ENCODE peak calls at places on chromosomes 3 and 15, in four cellular contexts. J, H, W and E are unnamed samples.

GRCh38 chr15:22949074-22949547 is 31.1 kb downstream of the CYFIP1 start:
- DNase-seq in J (peak), H (peak), W (peak), E (no peak)

GRCh38 chr3:129560931-129561594 is 18.1 kb downstream of the H1-8 start:
- DNase-seq in J (peak), H (peak), W (peak), E (peak)

GRCh38 chr3:194098036-194098871 is 37.7 kb upstream of the HES1 start:
- DNase-seq in J (no peak), H (no peak), W (no peak), E (no peak)

GRCh38 chr3:157160652-157161480 is 919 bp upstream of the CCNL1 start:
- DNase-seq in J (peak), H (peak), W (peak), E (peak)

GRCh38 chr3:172846706-172847105 is 96.2 kb downstream of the ECT2 start:
- DNase-seq in J (no peak), H (no peak), W (no peak), E (no peak)

GRCh38 chr3:23312866-23313265 is 109.7 kb downstream of the UBE2E2 start:
- DNase-seq in J (peak), H (no peak), W (peak), E (no peak)

GRCh38 chr3:102466001-102466400 is 31.2 kb downstream of the ZPLD1 start:
- DNase-seq in J (no peak), H (no peak), W (no peak), E (no peak)

GRCh38 chr15:80289558-80290277 is 37.7 kb upstream of the CTXND1 start:
- DNase-seq in J (no peak), H (no peak), W (no peak), E (no peak)

GRCh38 chr3:167673221-167673620 is 19.5 kb upstream of the WDR49 start:
- DNase-seq in J (no peak), H (no peak), W (no peak), E (no peak)

GRCh38 chr3:153392363-153392762 is 230.3 kb downstream of the RAP2B start:
- DNase-seq in J (no peak), H (no peak), W (no peak), E (no peak)

GRCh38 chr15:42405876-42406482 is 46.7 kb downstream of the CAPN3 start:
- DNase-seq in J (no peak), H (no peak), W (no peak), E (no peak)

GRCh38 chr15:88746451-88746850 is 56.8 kb upstream of the ACAN start:
- DNase-seq in J (no peak), H (no peak), W (no peak), E (no peak)

GRCh38 chr3:23954144-23954543 is 9.1 kb downstream of the NR1D2 start:
- DNase-seq in J (no peak), H (no peak), W (no peak), E (no peak)

GRCh38 chr15:100879461-100880138 is at the start of gene ALDH1A3:
- DNase-seq in J (no peak), H (peak), W (peak), E (no peak)

GRCh38 chr15:41790756-41791546 is 16.7 kb downstream of the MAPKBP1 start:
- DNase-seq in J (peak), H (no peak), W (peak), E (peak)

GRCh38 chr3:150409527-150410310 is 1.6 kb downstream of the TSC22D2 start:
- DNase-seq in J (peak), H (peak), W (peak), E (no peak)

GRCh38 chr3:46759239-46760152 is 41.8 kb upstream of the PRSS50 start:
- DNase-seq in J (no peak), H (no peak), W (no peak), E (no peak)

GRCh38 chr3:9581742-9582141 is 28.1 kb upstream of the LHFPL4 start:
- DNase-seq in J (no peak), H (no peak), W (no peak), E (no peak)

GRCh38 chr3:33064929-33065328 is 32.0 kb downstream of the GLB1 start:
- DNase-seq in J (no peak), H (no peak), W (no peak), E (no peak)

GRCh38 chr15:48544816-48545215 is 100.7 kb downstream of the FBN1 start:
- DNase-seq in J (no peak), H (no peak), W (peak), E (no peak)

GRCh38 chr15:96629501-96629900 is 299.0 kb downstream of the NR2F2 start:
- DNase-seq in J (peak), H (peak), W (no peak), E (no peak)

GRCh38 chr3:35968223-35968622 is 328.9 kb downstream of the ARPP21 start:
- DNase-seq in J (no peak), H (no peak), W (no peak), E (no peak)

GRCh38 chr3:69370945-69371301 is 15.0 kb downstream of the FRMD4B start:
- DNase-seq in J (no peak), H (no peak), W (no peak), E (no peak)

GRCh38 chr3:123448503-123449091 is at the start of gene ADCY5:
- DNase-seq in J (no peak), H (peak), W (no peak), E (no peak)

GRCh38 chr3:62374375-62374876 is 1.1 kb upstream of the FEZF2 start:
- DNase-seq in J (peak), H (no peak), W (peak), E (no peak)
- TF ChIP-seq CTCF in J (no peak), H (no peak), W (no peak), E (no peak)

GRCh38 chr3:61562042-61562809 is 855 bp downstream of the PTPRG start:
- DNase-seq in J (no peak), H (no peak), W (peak), E (no peak)

GRCh38 chr3:61562810-61563613 is 1.6 kb downstream of the PTPRG start:
- DNase-seq in J (no peak), H (peak), W (peak), E (no peak)

GRCh38 chr3:61563614-61564404 is 2.4 kb downstream of the PTPRG start:
- DNase-seq in J (no peak), H (peak), W (no peak), E (no peak)

GRCh38 chr3:61565569-61565968 is 4.2 kb downstream of the PTPRG start:
- DNase-seq in J (no peak), H (no peak), W (peak), E (no peak)

DNA sequence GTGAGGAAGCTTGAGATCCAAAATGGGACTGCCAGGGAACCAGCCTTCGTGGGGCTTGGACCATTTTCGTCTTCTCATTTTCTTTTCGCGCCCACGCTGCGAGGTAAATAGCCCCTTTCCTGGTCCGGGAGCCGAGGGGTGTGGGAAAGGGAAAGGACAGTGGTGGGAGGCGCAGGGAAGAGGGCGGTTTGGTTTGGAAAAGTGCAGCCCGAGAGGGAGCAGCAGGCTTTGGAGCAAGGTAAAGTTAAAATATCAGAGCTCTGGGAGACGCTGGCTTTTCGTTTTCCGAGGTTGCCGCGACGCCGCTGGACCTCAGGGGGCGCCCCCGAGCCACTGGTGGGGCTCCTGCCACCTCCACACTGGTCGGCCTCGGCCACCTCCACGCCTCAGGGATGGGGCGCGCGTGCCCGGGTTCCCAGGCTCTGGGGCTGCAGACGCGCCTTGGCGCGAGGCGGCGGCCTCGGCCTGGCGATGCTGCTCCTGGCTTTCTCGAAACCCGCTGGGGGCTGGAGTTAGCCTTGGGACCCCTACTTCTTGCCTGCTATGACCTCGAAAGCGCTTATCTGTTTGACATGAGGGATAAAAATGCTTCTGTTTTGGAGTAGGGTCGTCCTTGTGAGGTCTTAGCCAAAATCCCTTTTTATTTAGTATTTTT is 3.2 kb downstream of the PTPRG start:
- DNase-seq in J (peak), H (peak), W (peak), E (peak)
- H3K4me3 ChIP-seq in J (peak), H (peak), W (peak), E (peak)

GRCh38 chr15:71452893-71453292 is 337.6 kb downstream of the THSD4 start:
- DNase-seq in J (no peak), H (no peak), W (no peak), E (no peak)
- TF ChIP-seq CTCF in J (no peak), H (no peak), W (no peak), E (no peak)

DNA sequence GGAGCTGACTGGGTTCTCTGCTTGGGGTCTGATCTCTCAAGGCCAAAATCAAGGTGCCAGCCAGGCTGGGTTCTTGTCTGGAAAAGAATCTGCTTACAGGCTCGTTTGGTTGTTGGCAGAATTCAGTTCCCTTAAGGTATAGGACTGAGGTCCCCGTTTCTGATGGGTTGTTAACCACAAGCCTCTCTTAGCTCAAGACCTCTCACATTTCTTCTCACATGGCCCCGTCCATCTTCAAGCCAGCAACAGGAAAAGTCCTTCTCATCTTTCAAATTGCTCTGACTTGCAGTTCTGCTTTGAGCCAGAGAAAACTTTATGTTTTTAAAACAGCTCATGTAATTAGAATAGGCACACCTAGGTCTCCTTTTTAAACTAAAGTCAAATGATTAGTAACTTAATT is 20.4 kb downstream of the UACA start:
- DNase-seq in J (no peak), H (no peak), W (no peak), E (no peak)
- H3K4me3 ChIP-seq in J (no peak), H (no peak), W (no peak), E (no peak)

DNA sequence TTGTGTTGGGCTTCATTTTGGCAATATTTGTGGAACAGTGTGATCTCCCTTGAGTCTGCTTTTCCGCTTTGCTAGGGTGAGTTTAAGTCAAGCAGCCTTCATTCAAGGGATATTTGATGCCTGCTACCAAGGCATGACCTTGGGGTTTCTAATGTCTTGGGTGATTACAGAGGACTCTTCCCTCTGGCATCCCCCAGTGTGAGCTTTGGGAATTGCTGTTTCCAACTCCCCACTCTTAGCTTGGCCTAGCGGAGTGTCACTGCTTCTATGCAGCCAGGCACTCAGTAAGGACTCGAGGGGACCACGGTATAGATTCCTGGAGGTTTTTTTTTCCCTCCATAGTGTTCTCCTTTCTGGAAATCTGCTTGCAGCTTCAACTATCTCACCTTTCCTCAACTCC is 21.1 kb downstream of the GCNT3 start:
- DNase-seq in J (no peak), H (no peak), W (no peak), E (no peak)
- TF ChIP-seq CTCF in J (peak), H (no peak), W (peak), E (peak)

GRCh38 chr15:82808634-82809041 is 790 bp upstream of the WHAMM start:
- DNase-seq in J (no peak), H (no peak), W (no peak), E (no peak)

GRCh38 chr15:82805994-82806406 is at the start of gene FSD2:
- DNase-seq in J (no peak), H (no peak), W (no peak), E (no peak)

GRCh38 chr15:82810061-82810862 is 834 bp downstream of the WHAMM start:
- DNase-seq in J (no peak), H (peak), W (peak), E (no peak)

GRCh38 chr15:82809308-82810060 is at the start of gene WHAMM:
- DNase-seq in J (peak), H (peak), W (peak), E (peak)

DNA sequence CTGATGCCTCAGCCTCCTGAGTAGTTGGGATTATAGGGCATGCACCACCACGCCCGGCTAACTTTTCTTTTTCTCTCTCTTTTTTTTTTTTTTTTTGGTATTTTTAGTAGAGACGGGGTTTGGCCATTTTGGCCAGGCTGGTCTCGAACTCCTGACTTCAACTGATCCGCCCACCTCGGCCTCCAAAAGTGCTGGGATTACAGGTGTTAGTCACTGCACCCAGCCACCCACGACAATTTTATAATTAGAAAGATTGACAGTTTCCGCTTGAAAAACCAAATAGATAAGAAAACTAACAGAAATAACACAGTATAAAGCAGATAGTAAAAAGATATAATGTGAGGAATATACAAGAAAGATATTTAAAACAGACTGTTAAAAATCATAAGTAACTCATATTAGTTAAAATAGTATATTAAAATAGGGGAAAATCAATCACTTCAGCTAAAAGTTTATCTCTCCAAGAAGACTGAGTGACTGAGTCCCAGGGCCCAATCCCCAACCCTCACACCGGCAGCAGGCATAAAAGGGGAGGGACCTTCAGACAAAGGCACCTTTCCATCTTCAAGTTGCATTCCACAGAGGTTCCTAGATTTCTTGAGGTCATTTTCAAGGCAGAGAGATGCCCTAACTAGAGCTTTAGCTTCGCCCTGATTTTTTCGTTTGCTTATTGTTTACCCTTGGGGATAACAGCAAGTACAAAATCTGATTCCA is 1.4 kb upstream of the WHAMM start:
- DNase-seq in J (no peak), H (no peak), W (no peak), E (no peak)
- H3K4me3 ChIP-seq in J (no peak), H (no peak), W (no peak), E (no peak)

GRCh38 chr3:12898980-12899755 is 57.8 kb upstream of the RPL32 start:
- DNase-seq in J (no peak), H (no peak), W (no peak), E (no peak)
- TF ChIP-seq CTCF in J (no peak), H (no peak), W (no peak), E (no peak)

GRCh38 chr15:78247895-78248294 is 13.5 kb upstream of the ACSBG1 start:
- DNase-seq in J (no peak), H (no peak), W (no peak), E (no peak)
- H3K4me3 ChIP-seq in J (no peak), H (no peak), W (no peak), E (no peak)

GRCh38 chr3:71421475-71421819 is 162.1 kb downstream of the FOXP1 start:
- DNase-seq in J (no peak), H (no peak), W (no peak), E (no peak)

GRCh38 chr3:71421820-71422566 is 161.5 kb downstream of the FOXP1 start:
- DNase-seq in J (no peak), H (no peak), W (no peak), E (no peak)

GRCh38 chr3:71419369-71419768 is 164.2 kb downstream of the FOXP1 start:
- DNase-seq in J (no peak), H (no peak), W (no peak), E (no peak)

GRCh38 chr3:71425491-71426071 is 157.9 kb downstream of the FOXP1 start:
- DNase-seq in J (peak), H (no peak), W (peak), E (no peak)

GRCh38 chr3:71423151-71423906 is 160.2 kb downstream of the FOXP1 start:
- DNase-seq in J (no peak), H (no peak), W (no peak), E (no peak)
- TF ChIP-seq CTCF in J (peak), H (no peak), W (no peak), E (peak)